ENCODE peak calls at places on chromosome 15, in nine cellular contexts. J is body of pancreas, L is Calu3, I is psoas muscle, R is progenitor cell of endocrine pancreas, Y is fibroblast of the aortic adventitia, G is H9, Z is HFF-Myc, P is kidney epithelial cell. Q is an unnamed sample.

GRCh38 chr15:34721802-34722795 is 32.7 kb downstream of the GJD2 start:
- DNase-seq in G (peak), I (peak), L (peak), P (no peak), J (peak), Z (no peak), Y (peak), R (no peak), Q (peak)

GRCh38 chr15:88900309-88900981 is 5.1 kb upstream of the HAPLN3 start:
- DNase-seq in P (no peak), I (no peak), R (no peak), Z (no peak), L (peak), G (no peak), Y (no peak), J (no peak), Q (peak)

GRCh38 chr15:89114974-89115373 is 26.7 kb downstream of the ABHD2 start:
- DNase-seq in G (no peak), R (no peak), I (no peak), P (no peak), L (no peak), Z (no peak), J (peak), Y (peak), Q (peak)

GRCh38 chr15:82856397-82857170 is 47.2 kb downstream of the WHAMM start:
- DNase-seq in Z (no peak), I (peak), R (no peak), L (no peak), Y (no peak), J (no peak), G (no peak), P (no peak), Q (no peak)

GRCh38 chr15:97729270-97729669 is 231.2 kb upstream of the ARRDC4 start:
- DNase-seq in Z (no peak), L (no peak), I (no peak), Y (no peak), J (no peak), R (no peak), G (no peak), P (no peak), Q (no peak)

GRCh38 chr15:87752250-87752951 is 504.1 kb downstream of the NTRK3 start:
- DNase-seq in I (no peak), R (no peak), L (peak), G (no peak), P (peak), J (no peak), Z (peak), Y (peak), Q (peak)

GRCh38 chr15:25846377-25846776 is 16.8 kb downstream of the ATP10A start:
- DNase-seq in R (no peak), G (no peak), L (no peak), J (no peak), Y (no peak), I (no peak), P (no peak), Z (no peak), Q (no peak)

GRCh38 chr15:78077053-78077859 is at the start of gene TBC1D2B:
- DNase-seq in J (peak), G (peak), Y (peak), R (peak), I (peak), P (no peak), L (peak), Z (no peak), Q (peak)

GRCh38 chr15:96322401-96323249 is 7.9 kb upstream of the NR2F2 start:
- DNase-seq in G (peak), J (no peak), Y (no peak), P (no peak), R (peak), I (peak), L (peak), Z (no peak), Q (no peak)

GRCh38 chr15:28131400-28131799 is 32.3 kb upstream of the OCA2 start:
- DNase-seq in Y (no peak), R (no peak), P (no peak), Z (no peak), L (no peak), J (no peak), I (no peak), G (no peak), Q (no peak)

GRCh38 chr15:82044373-82045178 is 1.2 kb downstream of the MEX3B start:
- DNase-seq in I (peak), J (peak), P (no peak), L (no peak), Y (peak), R (peak), Z (no peak), G (peak), Q (no peak)

GRCh38 chr15:92954578-92954977 is 54.5 kb downstream of the CHD2 start:
- DNase-seq in L (peak), G (no peak), Z (no peak), P (no peak), I (no peak), Y (no peak), R (no peak), J (no peak), Q (no peak)

DNA sequence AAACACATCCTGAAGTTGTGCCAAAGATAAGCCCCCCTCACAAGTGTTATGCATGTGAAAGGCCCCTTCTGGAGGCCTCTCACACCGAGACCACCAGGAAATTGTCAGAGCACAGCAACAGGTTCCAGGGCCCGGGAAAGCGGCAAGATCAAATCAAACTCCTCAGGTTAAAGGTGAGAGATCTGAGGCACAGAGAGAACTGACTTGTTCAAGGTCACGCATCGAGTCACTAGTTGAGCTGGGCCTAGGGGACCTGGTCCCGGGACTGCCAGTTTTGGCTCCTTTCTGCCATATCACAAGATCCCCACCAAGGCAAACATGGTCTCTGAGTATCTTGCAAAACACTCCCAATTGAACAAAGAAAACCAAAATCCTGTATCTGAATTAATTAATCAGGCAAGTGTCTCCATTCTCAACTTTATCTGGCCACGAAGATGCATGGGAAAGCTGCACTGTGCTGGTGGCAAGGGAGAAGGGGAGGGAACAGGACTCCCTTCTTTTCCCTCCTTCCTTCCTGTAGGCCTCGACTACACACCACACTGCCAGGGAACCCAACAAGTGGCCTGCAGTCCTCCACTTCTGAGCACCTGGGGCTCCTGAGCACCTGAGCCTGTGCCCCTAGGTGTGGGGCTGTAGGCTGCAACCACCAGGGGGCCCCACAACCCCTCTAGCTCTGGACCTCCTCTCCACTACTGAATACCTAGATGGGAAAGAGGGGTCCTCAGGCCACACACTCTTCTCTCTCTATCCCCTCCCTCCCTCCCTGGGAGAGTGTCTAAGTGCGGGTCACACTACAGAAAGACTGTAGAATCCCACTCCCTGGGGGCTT is 37.3 kb downstream of the ANP32A start:
- DNase-seq in J (peak), I (no peak), Y (no peak), Z (no peak), R (no peak), P (no peak), G (peak), L (peak), Q (no peak)
- TF ChIP-seq CTCF in J (peak), I (peak), Y (peak), Z (peak), R (peak), P (peak), G (peak), L (peak), Q (peak)

GRCh38 chr15:74783072-74783807 is 1.4 kb downstream of the CSK start:
- DNase-seq in Z (no peak), L (peak), P (no peak), J (peak), I (peak), Y (no peak), R (no peak), G (no peak), Q (no peak)
- TF ChIP-seq CTCF in Z (no peak), L (no peak), P (no peak), J (no peak), I (no peak), Y (no peak), R (no peak), G (no peak), Q (no peak)

GRCh38 chr15:60580650-60581415 is 101.9 kb upstream of the ICE2 start:
- DNase-seq in R (no peak), L (no peak), I (no peak), J (no peak), G (no peak), P (no peak), Y (no peak), Z (no peak), Q (no peak)
- TF ChIP-seq CTCF in R (no peak), L (no peak), I (no peak), J (no peak), G (no peak), P (no peak), Y (no peak), Z (no peak), Q (no peak)

DNA sequence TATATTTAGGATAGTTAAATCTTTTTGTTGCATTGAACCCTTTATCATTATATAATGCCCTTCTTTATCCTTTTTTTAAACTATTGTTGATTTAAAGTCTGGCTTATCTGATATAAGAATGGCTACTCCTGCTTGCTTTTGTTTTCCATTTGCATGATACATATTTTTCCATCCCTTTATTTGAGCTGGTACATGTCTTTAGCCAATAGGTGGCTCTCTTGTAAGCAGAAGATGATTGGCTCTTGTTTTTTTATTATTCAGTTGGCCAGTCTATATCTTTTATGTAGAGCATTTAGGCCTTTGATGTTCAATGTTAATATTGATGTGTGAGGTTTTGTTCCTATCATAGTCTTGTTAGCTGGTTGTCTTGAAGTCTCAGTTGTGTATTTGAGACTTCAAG is 99.5 kb upstream of the MCTP2 start:
- DNase-seq in G (no peak), I (no peak), L (no peak), P (no peak), J (no peak), Y (peak), R (no peak), Z (no peak), Q (peak)
- TF ChIP-seq CTCF in G (peak), I (no peak), L (no peak), P (no peak), J (no peak), Y (peak), R (no peak), Z (no peak), Q (no peak)

GRCh38 chr15:40357723-40358491 is at the start of gene DISP2:
- DNase-seq in R (peak), L (peak), J (peak), G (peak), I (peak), Y (peak), P (no peak), Z (no peak), Q (peak)
- TF ChIP-seq CTCF in R (no peak), L (no peak), J (no peak), G (no peak), I (no peak), Y (no peak), P (no peak), Z (no peak), Q (no peak)

GRCh38 chr15:70121656-70122297 is 24.1 kb upstream of the TLE3 start:
- DNase-seq in G (no peak), Z (peak), I (peak), Y (peak), R (no peak), L (no peak), P (no peak), J (peak), Q (peak)
- TF ChIP-seq CTCF in G (peak), Z (no peak), I (no peak), Y (peak), R (no peak), L (no peak), P (no peak), J (no peak), Q (peak)

GRCh38 chr15:91525746-91526145 is 327.8 kb upstream of the SLCO3A1 start:
- DNase-seq in J (no peak), L (no peak), Z (no peak), G (no peak), I (no peak), P (no peak), R (no peak), Y (no peak), Q (no peak)

GRCh38 chr15:91520848-91521247 is 332.7 kb upstream of the SLCO3A1 start:
- DNase-seq in R (no peak), J (no peak), G (no peak), Z (no peak), Y (no peak), P (no peak), L (no peak), I (no peak), Q (peak)

GRCh38 chr15:91524534-91524933 is 329.0 kb upstream of the SLCO3A1 start:
- DNase-seq in G (no peak), R (no peak), I (no peak), Z (no peak), L (no peak), J (no peak), P (no peak), Y (no peak), Q (no peak)

GRCh38 chr15:91521996-91522395 is 331.5 kb upstream of the SLCO3A1 start:
- DNase-seq in L (no peak), P (peak), J (no peak), R (no peak), G (no peak), Z (no peak), I (no peak), Y (peak), Q (peak)

GRCh38 chr15:91522609-91523332 is 330.7 kb upstream of the SLCO3A1 start:
- DNase-seq in J (no peak), Z (no peak), L (peak), I (no peak), Y (peak), R (no peak), G (no peak), P (no peak), Q (peak)
- TF ChIP-seq CTCF in J (peak), Z (no peak), L (peak), I (peak), Y (peak), R (peak), G (peak), P (peak), Q (no peak)

GRCh38 chr15:48851956-48852355 is 26.0 kb upstream of the EID1 start:
- DNase-seq in I (no peak), J (no peak), L (no peak), G (no peak), Z (no peak), Y (no peak), P (no peak), R (no peak), Q (no peak)

GRCh38 chr15:48858401-48858800 is 19.5 kb upstream of the EID1 start:
- DNase-seq in R (no peak), Z (no peak), I (no peak), Y (peak), G (no peak), L (no peak), J (no peak), P (no peak), Q (peak)

GRCh38 chr15:48859426-48859825 is 18.5 kb upstream of the EID1 start:
- DNase-seq in Y (no peak), J (no peak), P (no peak), G (no peak), R (no peak), L (no peak), I (no peak), Z (no peak), Q (no peak)

GRCh38 chr15:48856947-48857346 is 21.0 kb upstream of the EID1 start:
- DNase-seq in Z (no peak), J (no peak), I (no peak), L (no peak), R (no peak), P (no peak), Y (peak), G (peak), Q (no peak)

DNA sequence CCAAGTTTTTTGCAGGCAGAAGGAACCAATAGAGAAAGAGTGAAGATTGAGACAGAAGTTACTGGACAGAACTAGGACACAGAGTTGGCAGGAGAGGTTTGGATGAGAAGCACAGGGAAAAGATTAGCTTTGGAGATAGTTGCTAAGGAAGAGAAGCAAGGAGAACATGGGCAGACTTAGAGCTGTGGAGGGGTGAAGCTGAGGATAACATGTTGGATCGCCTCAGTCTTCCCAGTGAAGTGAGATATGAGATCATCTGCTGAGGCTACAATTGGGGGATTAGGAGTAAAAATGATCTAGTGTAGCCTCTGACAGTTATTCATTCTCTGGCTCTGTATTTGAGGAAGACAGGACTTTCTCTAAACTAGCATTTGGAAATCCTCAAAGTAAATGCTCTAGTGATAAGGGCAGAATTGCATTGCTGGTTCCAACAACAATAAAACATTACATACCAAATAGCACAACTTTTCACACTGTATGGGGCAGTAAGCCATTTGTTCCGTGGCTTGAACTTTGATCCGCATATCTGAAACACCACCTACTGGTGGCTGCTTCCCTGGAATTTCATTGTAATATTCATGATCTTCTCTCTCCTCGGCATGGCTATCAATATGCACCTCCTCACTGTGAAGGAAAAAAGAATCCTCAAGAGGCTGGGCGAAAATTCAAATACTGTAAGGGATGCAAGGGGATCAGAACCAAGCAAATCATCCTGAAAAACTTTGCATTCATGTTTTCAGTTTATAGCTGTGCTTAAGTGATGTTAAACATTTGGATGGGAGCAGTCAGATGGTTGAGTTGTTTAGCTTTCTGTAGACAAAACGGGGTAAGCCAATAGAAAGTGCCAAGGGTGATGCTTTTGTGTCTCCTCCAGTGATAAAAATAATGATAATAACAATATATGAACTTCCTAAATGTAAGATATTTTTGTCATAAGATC is 22.2 kb upstream of the EID1 start:
- DNase-seq in P (no peak), G (no peak), Y (peak), J (peak), R (no peak), Z (no peak), I (no peak), L (peak), Q (peak)
- TF ChIP-seq CTCF in P (peak), G (peak), Y (peak), J (peak), R (peak), Z (peak), I (peak), L (no peak), Q (peak)

GRCh38 chr15:75904241-75904631 is 558 bp downstream of the FBXO22 start:
- DNase-seq in I (no peak), Z (no peak), G (peak), J (peak), R (peak), P (no peak), L (peak), Y (peak), Q (peak)
- TF ChIP-seq CTCF in I (no peak), Z (no peak), G (no peak), J (no peak), R (no peak), P (no peak), L (no peak), Y (peak), Q (peak)

Q was measured in bronchial epithelial cell.